ENCODE peak calls at places on chromosomes 2 and 18, in five cellular contexts. K, C, N, Z and Y are unnamed samples.
A peak's percentile ranks its signal among the peaks of the same experiment; 100 is the strongest.

GRCh38 chr18:5196253-5197031 is 615 bp downstream of the AKAIN1 start:
- DNase-seq in K (peak; percentile 60), N (no peak), Z (no peak), C (no peak), Y (no peak)

GRCh38 chr2:84782717-84783442 is 98.0 kb downstream of the TRABD2A start:
- DNase-seq in Z (no peak), C (no peak), K (no peak), N (no peak), Y (no peak)

GRCh38 chr2:231360401-231360800 is 35.1 kb upstream of the B3GNT7 start:
- DNase-seq in C (no peak), K (peak; percentile 68), N (peak; percentile 46), Z (no peak), Y (no peak)

GRCh38 chr2:5982217-5982910 is 290.2 kb downstream of the SOX11 start:
- DNase-seq in Z (no peak), K (no peak), C (no peak), N (no peak), Y (no peak)

GRCh38 chr2:11827547-11827946 is 81.1 kb downstream of the LPIN1 start:
- DNase-seq in C (no peak), Z (no peak), N (no peak), K (no peak), Y (no peak)

GRCh38 chr2:232984451-232985207 is 28.4 kb downstream of the NGEF start:
- DNase-seq in N (no peak), K (no peak), Z (no peak), C (no peak), Y (no peak)

GRCh38 chr18:48547456-48548403 is 8.9 kb downstream of the CTIF start:
- DNase-seq in N (no peak), C (no peak), K (peak; percentile 60), Z (peak; percentile 42), Y (no peak)

GRCh38 chr2:2662037-2662846 is 331.2 kb upstream of the MYT1L start:
- DNase-seq in N (peak; percentile 78), Z (no peak), C (no peak), K (no peak), Y (no peak)